ENCODE peak calls at places on chromosomes 13 and 19, in seven cellular contexts. One of them, this sample, is unnamed.

GRCh38 chr19:49590971-49591730 is at the start of gene PRR12:
- DNase-seq in GDM1: peak
- DNase-seq in activated CD4-positive, alpha-beta T cell treated with anti-CD3 and anti-CD28 coated beads for 1 hour: peak
- DNase-seq in neural crest cell: peak
- DNase-seq in AG09319: no peak
- DNase-seq in MV-4-11: peak
- DNase-seq in nephron progenitor cell: peak
- DNase-seq in this sample: no peak

GRCh38 chr19:41334793-41335192 is 18.9 kb downstream of the TGFB1 start:
- DNase-seq in nephron progenitor cell: no peak
- DNase-seq in AG09319: no peak
- DNase-seq in GDM1: peak
- DNase-seq in neural crest cell: no peak
- DNase-seq in activated CD4-positive, alpha-beta T cell treated with anti-CD3 and anti-CD28 coated beads for 1 hour: no peak
- DNase-seq in MV-4-11: peak
- DNase-seq in this sample: no peak

GRCh38 chr19:45773384-45773783 is 4.3 kb upstream of the SIX5 start:
- DNase-seq in neural crest cell: no peak
- DNase-seq in GDM1: no peak
- DNase-seq in nephron progenitor cell: no peak
- DNase-seq in AG09319: no peak
- DNase-seq in MV-4-11: no peak
- DNase-seq in activated CD4-positive, alpha-beta T cell treated with anti-CD3 and anti-CD28 coated beads for 1 hour: no peak
- DNase-seq in this sample: no peak

GRCh38 chr19:56916528-56916927 is 76.0 kb upstream of the PEG3 start:
- DNase-seq in nephron progenitor cell: no peak
- DNase-seq in neural crest cell: no peak
- DNase-seq in GDM1: no peak
- DNase-seq in MV-4-11: no peak
- DNase-seq in activated CD4-positive, alpha-beta T cell treated with anti-CD3 and anti-CD28 coated beads for 1 hour: no peak
- DNase-seq in AG09319: no peak
- DNase-seq in this sample: no peak

GRCh38 chr13:112951674-112952371 is 17.2 kb upstream of the MCF2L start:
- DNase-seq in neural crest cell: no peak
- DNase-seq in activated CD4-positive, alpha-beta T cell treated with anti-CD3 and anti-CD28 coated beads for 1 hour: no peak
- DNase-seq in AG09319: no peak
- DNase-seq in GDM1: no peak
- DNase-seq in MV-4-11: no peak
- DNase-seq in nephron progenitor cell: no peak
- DNase-seq in this sample: no peak

GRCh38 chr13:110103026-110103425 is 203.9 kb downstream of the COL4A1 start:
- DNase-seq in MV-4-11: no peak
- DNase-seq in activated CD4-positive, alpha-beta T cell treated with anti-CD3 and anti-CD28 coated beads for 1 hour: no peak
- DNase-seq in neural crest cell: no peak
- DNase-seq in nephron progenitor cell: no peak
- DNase-seq in GDM1: no peak
- DNase-seq in AG09319: no peak
- DNase-seq in this sample: no peak

GRCh38 chr19:5804516-5805464 is at the start of gene NRTN:
- DNase-seq in nephron progenitor cell: peak
- DNase-seq in activated CD4-positive, alpha-beta T cell treated with anti-CD3 and anti-CD28 coated beads for 1 hour: peak
- DNase-seq in MV-4-11: no peak
- DNase-seq in neural crest cell: no peak
- DNase-seq in GDM1: no peak
- DNase-seq in AG09319: no peak
- DNase-seq in this sample: no peak

GRCh38 chr19:4034048-4035017 is 26.8 kb downstream of the PIAS4 start:
- DNase-seq in AG09319: no peak
- DNase-seq in nephron progenitor cell: no peak
- DNase-seq in MV-4-11: no peak
- DNase-seq in activated CD4-positive, alpha-beta T cell treated with anti-CD3 and anti-CD28 coated beads for 1 hour: no peak
- DNase-seq in GDM1: no peak
- DNase-seq in neural crest cell: no peak
- DNase-seq in this sample: no peak

GRCh38 chr19:43467276-43467675 is 1.9 kb upstream of the LYPD3 start:
- DNase-seq in MV-4-11: no peak
- DNase-seq in AG09319: no peak
- DNase-seq in activated CD4-positive, alpha-beta T cell treated with anti-CD3 and anti-CD28 coated beads for 1 hour: no peak
- DNase-seq in GDM1: no peak
- DNase-seq in nephron progenitor cell: no peak
- DNase-seq in neural crest cell: no peak
- DNase-seq in this sample: no peak

GRCh38 chr19:1250374-1251232 is 2.2 kb downstream of the MIDN start:
- DNase-seq in GDM1: peak
- DNase-seq in activated CD4-positive, alpha-beta T cell treated with anti-CD3 and anti-CD28 coated beads for 1 hour: no peak
- DNase-seq in AG09319: no peak
- DNase-seq in nephron progenitor cell: peak
- DNase-seq in neural crest cell: peak
- DNase-seq in MV-4-11: peak
- DNase-seq in this sample: peak

GRCh38 chr13:28637714-28638355 is 21.1 kb upstream of the POMP start:
- DNase-seq in activated CD4-positive, alpha-beta T cell treated with anti-CD3 and anti-CD28 coated beads for 1 hour: no peak
- DNase-seq in neural crest cell: no peak
- DNase-seq in MV-4-11: no peak
- DNase-seq in GDM1: no peak
- DNase-seq in nephron progenitor cell: no peak
- DNase-seq in AG09319: no peak
- DNase-seq in this sample: no peak

GRCh38 chr19:47615714-47616113 is 6.8 kb downstream of the BICRA start:
- DNase-seq in AG09319: no peak
- DNase-seq in neural crest cell: no peak
- DNase-seq in MV-4-11: no peak
- DNase-seq in GDM1: no peak
- DNase-seq in activated CD4-positive, alpha-beta T cell treated with anti-CD3 and anti-CD28 coated beads for 1 hour: no peak
- DNase-seq in nephron progenitor cell: no peak
- DNase-seq in this sample: no peak

This sample was measured in lower leg skin.